ENCODE peak calls at places on chromosome 3, in four cellular contexts. Y, R, I and A are unnamed samples.
A peak's percentile ranks its signal among the peaks of the same experiment; 100 is the strongest.

GRCh38 chr3:53513556-53514190 is 19.3 kb downstream of the CACNA1D start:
- DNase-seq in Y (no peak), R (peak; percentile 24), I (no peak), A (no peak)

GRCh38 chr3:29515451-29515850 is 234.6 kb downstream of the RBMS3 start:
- DNase-seq in Y (peak; percentile 37), R (no peak), I (no peak), A (peak; percentile 38)

GRCh38 chr3:32383136-32383711 is 8.4 kb upstream of the CMTM7 start:
- DNase-seq in Y (no peak), R (no peak), I (no peak), A (no peak)

GRCh38 chr3:72960812-72961518 is 35.6 kb upstream of the PPP4R2 start:
- DNase-seq in Y (no peak), R (peak; percentile 39), I (no peak), A (no peak)

GRCh38 chr3:60703956-60704736 is 547.1 kb downstream of the FHIT start:
- DNase-seq in Y (no peak), R (no peak), I (no peak), A (no peak)

GRCh38 chr3:14581334-14582072 is 41.4 kb upstream of the GRIP2 start:
- DNase-seq in Y (no peak), R (no peak), I (no peak), A (no peak)

GRCh38 chr3:77915341-77915740 is 875.4 kb downstream of the ROBO2 start:
- DNase-seq in Y (no peak), R (no peak), I (no peak), A (no peak)

GRCh38 chr3:159158801-159159200 is 356.9 kb downstream of the MFSD1 start:
- DNase-seq in Y (no peak), R (no peak), I (no peak), A (no peak)

GRCh38 chr3:155745795-155746550 is 1.1 kb upstream of the PLCH1 start:
- DNase-seq in Y (no peak), R (no peak), I (no peak), A (no peak)

GRCh38 chr3:130671545-130671944 is 75.1 kb downstream of the PIK3R4 start:
- DNase-seq in Y (no peak), R (no peak), I (no peak), A (no peak)

GRCh38 chr3:141081141-141081795 is 30.1 kb downstream of the SPSB4 start:
- DNase-seq in Y (no peak), R (no peak), I (no peak), A (no peak)

GRCh38 chr3:14369675-14370669 is 32.4 kb upstream of the SLC6A6 start:
- DNase-seq in Y (no peak), R (no peak), I (no peak), A (no peak)

GRCh38 chr3:116256843-116257485 is 188.3 kb downstream of the LSAMP start:
- DNase-seq in Y (no peak), R (no peak), I (no peak), A (no peak)

GRCh38 chr3:157046520-157046919 is 113.4 kb downstream of the CCNL1 start:
- DNase-seq in Y (no peak), R (no peak), I (no peak), A (no peak)

GRCh38 chr3:69065318-69065964 is 13.3 kb upstream of the TMF1 start:
- DNase-seq in Y (no peak), R (no peak), I (no peak), A (no peak)

GRCh38 chr3:13475871-13476590 is 4.1 kb upstream of the HDAC11 start:
- DNase-seq in Y (no peak), R (no peak), I (no peak), A (no peak)

GRCh38 chr3:31227152-31227581 is 305.6 kb upstream of the STT3B start:
- DNase-seq in Y (no peak), R (no peak), I (no peak), A (peak; percentile 80)

GRCh38 chr3:40583691-40584090 is 58.9 kb downstream of the ZNF621 start:
- DNase-seq in Y (no peak), R (no peak), I (no peak), A (no peak)

GRCh38 chr3:71478568-71478967 is 105.0 kb downstream of the FOXP1 start:
- DNase-seq in Y (no peak), R (peak; percentile 82), I (no peak), A (no peak)